ENCODE peak calls at places on chromosome 12, in four cellular contexts. One of them, this sample, is unnamed.
A peak's percentile ranks its signal among the peaks of the same experiment; 100 is the strongest.

GRCh38 chr12:15883536-15883935 is 1.3 kb downstream of the STRAP start:
- DNase-seq in HCT116: no peak
- DNase-seq in fibroblast of the aortic adventitia: peak; percentile 18
- DNase-seq in endothelial cell: no peak
- DNase-seq in this sample: no peak

GRCh38 chr12:104964167-104964566 is 6.1 kb upstream of the SLC41A2 start:
- DNase-seq in endothelial cell: no peak
- DNase-seq in HCT116: no peak
- DNase-seq in fibroblast of the aortic adventitia: no peak
- DNase-seq in this sample: no peak

GRCh38 chr12:95633049-95633545 is 81.8 kb upstream of the USP44 start:
- DNase-seq in HCT116: peak; percentile 87
- DNase-seq in endothelial cell: no peak
- DNase-seq in fibroblast of the aortic adventitia: peak; percentile 85
- DNase-seq in this sample: no peak

GRCh38 chr12:50132505-50133135 is 20.6 kb downstream of the COX14 start:
- DNase-seq in endothelial cell: no peak
- DNase-seq in fibroblast of the aortic adventitia: peak; percentile 78
- DNase-seq in HCT116: no peak
- DNase-seq in this sample: peak; percentile 52

GRCh38 chr12:50840809-50841487 is 1.8 kb upstream of the TMPRSS12 start:
- DNase-seq in fibroblast of the aortic adventitia: no peak
- DNase-seq in endothelial cell: no peak
- DNase-seq in HCT116: no peak
- DNase-seq in this sample: no peak

GRCh38 chr12:110330124-110330523 is 49.1 kb downstream of the ATP2A2 start:
- DNase-seq in endothelial cell: no peak
- DNase-seq in HCT116: no peak
- DNase-seq in fibroblast of the aortic adventitia: no peak
- DNase-seq in this sample: no peak

GRCh38 chr12:20596036-20596435 is 99.1 kb upstream of the SLCO1C1 start:
- DNase-seq in fibroblast of the aortic adventitia: no peak
- DNase-seq in HCT116: no peak
- DNase-seq in endothelial cell: no peak
- DNase-seq in this sample: no peak

GRCh38 chr12:68297929-68298328 is 34.2 kb downstream of the MDM1 start:
- DNase-seq in HCT116: no peak
- DNase-seq in fibroblast of the aortic adventitia: no peak
- DNase-seq in endothelial cell: no peak
- DNase-seq in this sample: no peak

GRCh38 chr12:92139634-92140555 is 5.8 kb downstream of the BTG1 start:
- DNase-seq in fibroblast of the aortic adventitia: no peak
- DNase-seq in endothelial cell: no peak
- DNase-seq in HCT116: no peak
- DNase-seq in this sample: no peak

GRCh38 chr12:130200445-130200844 is 38.2 kb downstream of the FZD10 start:
- DNase-seq in fibroblast of the aortic adventitia: no peak
- DNase-seq in endothelial cell: no peak
- DNase-seq in HCT116: no peak
- DNase-seq in this sample: no peak

GRCh38 chr12:88638956-88639355 is 58.7 kb upstream of the KITLG start:
- DNase-seq in fibroblast of the aortic adventitia: peak; percentile 58
- DNase-seq in endothelial cell: no peak
- DNase-seq in HCT116: no peak
- DNase-seq in this sample: no peak

GRCh38 chr12:13534645-13535398 is 338.3 kb downstream of the EMP1 start:
- DNase-seq in fibroblast of the aortic adventitia: peak; percentile 61
- DNase-seq in HCT116: peak; percentile 51
- DNase-seq in endothelial cell: peak; percentile 95
- DNase-seq in this sample: peak; percentile 13

DNA sequence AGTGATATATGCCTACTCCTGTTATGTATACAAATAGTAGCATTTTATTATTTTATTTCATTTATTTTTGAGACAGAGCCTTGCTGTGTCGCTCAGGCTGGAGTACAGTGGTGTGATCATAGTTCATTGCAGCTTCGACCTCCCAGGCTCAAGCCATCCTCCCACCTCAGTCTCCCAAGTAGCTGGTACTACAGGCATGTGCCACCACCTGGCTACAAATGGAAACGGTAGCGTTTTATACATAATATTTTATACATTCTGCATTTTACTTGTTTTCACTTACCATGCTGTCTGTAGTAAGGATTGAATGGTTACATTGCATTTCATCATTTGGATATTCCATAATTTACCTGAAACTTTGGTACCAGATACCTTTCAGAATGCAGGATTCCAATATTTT is 14.1 kb downstream of the C1R start:
- DNase-seq in fibroblast of the aortic adventitia: no peak
- DNase-seq in HCT116: no peak
- DNase-seq in endothelial cell: no peak
- DNase-seq in this sample: no peak
- TF ChIP-seq CTCF in fibroblast of the aortic adventitia: no peak
- TF ChIP-seq CTCF in HCT116: peak; percentile 43
- TF ChIP-seq CTCF in endothelial cell: no peak
- TF ChIP-seq CTCF in this sample: no peak

GRCh38 chr12:46133751-46134150 is 135.1 kb downstream of the SLC38A1 start:
- DNase-seq in endothelial cell: no peak
- DNase-seq in HCT116: no peak
- DNase-seq in fibroblast of the aortic adventitia: peak; percentile 27
- DNase-seq in this sample: no peak

GRCh38 chr12:46135750-46136149 is 133.1 kb downstream of the SLC38A1 start:
- DNase-seq in endothelial cell: no peak
- DNase-seq in HCT116: no peak
- DNase-seq in fibroblast of the aortic adventitia: no peak
- DNase-seq in this sample: no peak

GRCh38 chr12:46134205-46134811 is 134.5 kb downstream of the SLC38A1 start:
- DNase-seq in endothelial cell: no peak
- DNase-seq in fibroblast of the aortic adventitia: peak; percentile 17
- DNase-seq in HCT116: no peak
- DNase-seq in this sample: no peak

GRCh38 chr12:46134852-46135251 is 134.0 kb downstream of the SLC38A1 start:
- DNase-seq in fibroblast of the aortic adventitia: no peak
- DNase-seq in HCT116: no peak
- DNase-seq in endothelial cell: no peak
- DNase-seq in this sample: no peak

GRCh38 chr12:46131729-46132128 is 137.1 kb downstream of the SLC38A1 start:
- DNase-seq in endothelial cell: no peak
- DNase-seq in fibroblast of the aortic adventitia: peak; percentile 10
- DNase-seq in HCT116: peak; percentile 55
- DNase-seq in this sample: no peak
- TF ChIP-seq CTCF in endothelial cell: no peak
- TF ChIP-seq CTCF in fibroblast of the aortic adventitia: peak; percentile 17
- TF ChIP-seq CTCF in HCT116: peak; percentile 79
- TF ChIP-seq CTCF in this sample: no peak

GRCh38 chr12:43336962-43337555 is 214.9 kb downstream of the ADAMTS20 start:
- DNase-seq in endothelial cell: no peak
- DNase-seq in fibroblast of the aortic adventitia: peak; percentile 70
- DNase-seq in HCT116: peak; percentile 29
- DNase-seq in this sample: peak; percentile 15
- TF ChIP-seq CTCF in endothelial cell: peak; percentile 71
- TF ChIP-seq CTCF in fibroblast of the aortic adventitia: peak; percentile 58
- TF ChIP-seq CTCF in HCT116: peak; percentile 64
- TF ChIP-seq CTCF in this sample: peak; percentile 21

DNA sequence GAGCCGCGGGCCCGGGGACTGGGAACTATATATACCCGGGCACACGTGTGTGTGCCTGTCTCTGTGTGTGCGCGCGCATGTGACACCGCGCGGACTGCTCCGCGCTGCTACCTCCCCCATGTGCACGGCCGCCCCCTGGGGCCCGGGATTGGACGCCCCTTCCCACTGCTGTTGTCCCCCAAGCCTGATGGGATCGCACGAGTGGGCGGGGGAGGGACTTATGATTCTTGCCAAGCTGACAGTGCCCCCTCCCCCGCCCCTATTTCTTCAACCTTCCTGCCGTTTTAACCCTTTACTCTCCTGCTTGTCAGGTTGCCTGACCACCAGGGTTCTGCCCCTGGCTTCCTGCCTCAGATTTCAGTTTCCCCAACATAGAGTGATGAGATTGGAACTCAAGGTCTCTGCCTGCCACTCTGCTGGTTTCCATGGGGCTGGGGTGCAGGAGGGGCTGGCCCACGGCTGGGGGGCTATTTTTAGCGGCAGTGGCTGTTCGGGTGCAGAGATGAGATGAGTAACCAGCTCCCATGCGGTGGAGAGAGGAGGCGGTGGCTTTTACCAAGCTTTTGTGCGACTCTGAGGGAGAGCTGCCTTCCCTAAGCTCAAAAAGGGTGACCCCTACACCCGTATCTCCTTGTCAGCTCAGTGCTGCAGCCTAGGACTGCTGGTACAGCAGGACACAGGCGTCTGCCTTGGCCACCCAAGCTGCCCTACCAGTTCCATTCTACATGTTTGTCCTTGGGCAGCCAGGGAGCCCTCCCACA is at the start of gene DDN:
- DNase-seq in fibroblast of the aortic adventitia: no peak
- DNase-seq in endothelial cell: no peak
- DNase-seq in HCT116: peak; percentile 45
- DNase-seq in this sample: peak; percentile 85
- TF ChIP-seq CTCF in fibroblast of the aortic adventitia: no peak
- TF ChIP-seq CTCF in endothelial cell: no peak
- TF ChIP-seq CTCF in HCT116: no peak
- TF ChIP-seq CTCF in this sample: no peak

This sample was measured in GM13976.